ENCODE peak calls at places on chromosome 13, in five cellular contexts. C, U, J, H and O are unnamed samples.

GRCh38 chr13:104318121-104318520 is 1251.9 kb upstream of the SLC10A2 start:
- DNase-seq in C (peak; percentile 15), H (no peak), U (peak; percentile 25), J (peak; percentile 57), O (no peak)

GRCh38 chr13:74158028-74158427 is 23.8 kb upstream of the KLF12 start:
- DNase-seq in H (peak; percentile 41), J (peak; percentile 8), U (no peak), C (no peak), O (no peak)

GRCh38 chr13:77623797-77624196 is 73.7 kb upstream of the SLAIN1 start:
- DNase-seq in U (no peak), H (no peak), J (no peak), C (no peak), O (no peak)

GRCh38 chr13:79541426-79542049 is 60.6 kb downstream of the NDFIP2 start:
- DNase-seq in H (no peak), J (peak; percentile 53), U (no peak), C (peak; percentile 87), O (peak; percentile 73)

GRCh38 chr13:25286308-25286968 is 850 bp downstream of the MTMR6 start:
- DNase-seq in C (peak; percentile 49), H (peak; percentile 50), J (peak; percentile 56), U (peak; percentile 23), O (peak; percentile 66)

GRCh38 chr13:99486996-99487395 is 14.3 kb upstream of the TM9SF2 start:
- DNase-seq in J (no peak), C (no peak), U (no peak), H (no peak), O (no peak)

GRCh38 chr13:49082653-49083536 is 107.2 kb downstream of the FNDC3A start:
- DNase-seq in U (no peak), H (no peak), J (peak; percentile 89), C (peak; percentile 47), O (no peak)

GRCh38 chr13:103140001-103140671 is 73.9 kb upstream of the SLC10A2 start:
- DNase-seq in C (no peak), U (peak; percentile 10), H (no peak), J (no peak), O (peak; percentile 39)

GRCh38 chr13:66618702-66619101 is 611.4 kb downstream of the PCDH9 start:
- DNase-seq in J (peak; percentile 46), H (no peak), C (peak; percentile 64), U (no peak), O (peak; percentile 44)

GRCh38 chr13:93079294-93079693 is 147.3 kb upstream of the GPC6 start:
- DNase-seq in U (peak; percentile 61), C (peak; percentile 60), J (peak; percentile 76), H (no peak), O (peak; percentile 59)

GRCh38 chr13:77918391-77919261 is at the start of gene EDNRB:
- DNase-seq in C (peak; percentile 41), U (peak; percentile 28), J (peak; percentile 38), H (peak; percentile 85), O (peak; percentile 81)

GRCh38 chr13:113625965-113626661 is 31.9 kb downstream of the ATP4B start:
- DNase-seq in H (peak; percentile 3), C (peak; percentile 54), J (peak; percentile 62), U (no peak), O (peak; percentile 43)

GRCh38 chr13:101529419-101529818 is 76.9 kb downstream of the ITGBL1 start:
- DNase-seq in U (no peak), J (peak; percentile 90), C (peak; percentile 94), H (no peak), O (peak; percentile 45)

GRCh38 chr13:36190771-36191170 is 23.6 kb downstream of the SOHLH2 start:
- DNase-seq in J (peak; percentile 49), U (no peak), C (peak; percentile 49), H (no peak), O (no peak)

GRCh38 chr13:72180253-72180952 is 313.4 kb upstream of the DACH1 start:
- DNase-seq in H (no peak), J (peak; percentile 92), U (no peak), C (no peak), O (no peak)

GRCh38 chr13:21435710-21436151 is 23.4 kb downstream of the ZDHHC20 start:
- DNase-seq in U (no peak), J (peak; percentile 92), C (peak; percentile 91), H (peak; percentile 73), O (no peak)

GRCh38 chr13:101049166-101049850 is 367.0 kb downstream of the NALCN start:
- DNase-seq in J (peak; percentile 52), H (no peak), U (no peak), C (peak; percentile 31), O (no peak)

GRCh38 chr13:112781287-112781686 is 91.4 kb downstream of the ATP11A start:
- DNase-seq in C (no peak), U (no peak), H (no peak), J (no peak), O (no peak)

GRCh38 chr13:75788494-75788991 is 152.4 kb downstream of the LMO7 start:
- DNase-seq in J (peak; percentile 92), H (peak; percentile 54), C (peak; percentile 92), U (no peak), O (peak; percentile 44)

GRCh38 chr13:102035969-102036368 is 365.9 kb downstream of the FGF14 start:
- DNase-seq in H (no peak), J (no peak), U (no peak), C (no peak), O (no peak)

GRCh38 chr13:35500071-35500595 is 23.6 kb upstream of the MAB21L1 start:
- DNase-seq in J (no peak), H (no peak), U (no peak), C (no peak), O (no peak)

GRCh38 chr13:23723463-23723862 is 153.3 kb downstream of the TNFRSF19 start:
- DNase-seq in C (peak; percentile 70), J (peak; percentile 68), U (no peak), H (no peak), O (no peak)

GRCh38 chr13:79880820-79881219 is 399.9 kb downstream of the NDFIP2 start:
- DNase-seq in J (no peak), H (no peak), C (no peak), U (no peak), O (no peak)

GRCh38 chr13:99347911-99348451 is 40.8 kb upstream of the GPR183 start:
- DNase-seq in C (no peak), U (no peak), H (no peak), J (no peak), O (no peak)

GRCh38 chr13:44337581-44337980 is 36.0 kb upstream of the SERP2 start:
- DNase-seq in U (no peak), J (no peak), H (no peak), C (no peak), O (no peak)

GRCh38 chr13:114068723-114069322 is 63.6 kb downstream of the RASA3 start:
- DNase-seq in C (peak; percentile 88), U (no peak), J (peak; percentile 64), H (peak; percentile 62), O (no peak)

GRCh38 chr13:33931397-33931987 is 113.5 kb downstream of the RFC3 start:
- DNase-seq in U (peak; percentile 64), C (peak; percentile 76), H (no peak), J (peak; percentile 56), O (peak; percentile 60)

GRCh38 chr13:83906240-83906820 is 24.1 kb upstream of the SLITRK1 start:
- DNase-seq in C (no peak), U (no peak), H (no peak), J (no peak), O (no peak)

GRCh38 chr13:90103099-90103784 is 1244.2 kb upstream of the MIR17HG start:
- DNase-seq in U (no peak), H (peak; percentile 41), J (no peak), C (no peak), O (no peak)

GRCh38 chr13:21986602-21987001 is 315.7 kb downstream of the FGF9 start:
- DNase-seq in U (no peak), C (peak; percentile 22), J (no peak), H (peak; percentile 89), O (no peak)

GRCh38 chr13:48400090-48400694 is 12.7 kb downstream of the LPAR6 start:
- DNase-seq in H (no peak), C (peak; percentile 17), U (no peak), J (peak; percentile 13), O (no peak)

GRCh38 chr13:52600666-52601065 is 41.6 kb upstream of the HNRNPA1L2 start:
- DNase-seq in C (peak; percentile 54), H (no peak), J (no peak), U (no peak), O (no peak)
- H3K4me3 ChIP-seq in C (peak overlapping the region; percentile 71), H (no peak overlapping the region), J (no peak overlapping the region), U (peak overlapping the region; percentile 72), O (peak overlapping the region; percentile 43)

GRCh38 chr13:40376296-40376849 is 290.1 kb downstream of the FOXO1 start:
- DNase-seq in H (no peak), U (no peak), C (no peak), J (no peak), O (no peak)
- H3K4me3 ChIP-seq in H (no peak overlapping the region), U (no peak overlapping the region), C (no peak overlapping the region), J (no peak overlapping the region), O (no peak overlapping the region)

GRCh38 chr13:30928971-30929370 is 3.5 kb upstream of the TEX26 start:
- DNase-seq in H (no peak), C (no peak), U (no peak), J (no peak), O (no peak)

GRCh38 chr13:30934803-30935202 is 2.3 kb downstream of the TEX26 start:
- DNase-seq in J (no peak), C (no peak), H (no peak), U (no peak), O (no peak)

GRCh38 chr13:30934381-30934780 is 1.9 kb downstream of the TEX26 start:
- DNase-seq in H (no peak), U (no peak), J (no peak), C (no peak), O (no peak)

GRCh38 chr13:30933334-30933681 is 852 bp downstream of the TEX26 start:
- DNase-seq in U (no peak), J (no peak), H (no peak), C (no peak), O (no peak)

GRCh38 chr13:30932481-30933333 is at the start of gene TEX26:
- DNase-seq in C (no peak), H (peak; percentile 73), J (peak; percentile 44), U (no peak), O (no peak)
- H3K4me3 ChIP-seq in C (no peak within 1 kb of the TSS), H (no peak within 1 kb of the TSS), J (no peak within 1 kb of the TSS), U (no peak within 1 kb of the TSS), O (no peak within 1 kb of the TSS)

GRCh38 chr13:27619093-27619705 is 1.1 kb downstream of the LNX2 start:
- DNase-seq in C (peak; percentile 76), J (peak; percentile 76), H (peak; percentile 15), U (no peak), O (no peak)
- H3K4me3 ChIP-seq in C (peak overlapping the region; percentile 84), J (peak overlapping the region; percentile 79), H (peak overlapping the region; percentile 81), U (peak overlapping the region; percentile 85), O (peak overlapping the region; percentile 96)

GRCh38 chr13:38328699-38329098 is 21.0 kb upstream of the UFM1 start:
- DNase-seq in H (no peak), J (no peak), U (no peak), C (no peak), O (no peak)

GRCh38 chr13:38321654-38322053 is 28.0 kb upstream of the UFM1 start:
- DNase-seq in U (no peak), H (no peak), J (no peak), C (no peak), O (no peak)

GRCh38 chr13:38325426-38325825 is 24.2 kb upstream of the UFM1 start:
- DNase-seq in C (no peak), J (no peak), U (no peak), H (no peak), O (no peak)
- H3K4me3 ChIP-seq in C (no peak overlapping the region), J (no peak overlapping the region), U (no peak overlapping the region), H (no peak overlapping the region), O (no peak overlapping the region)